ENCODE peak calls at places on chromosomes 4 and X, in six cellular contexts. Z, J, V, W, L and K are unnamed samples.

GRCh38 chr4:82899339-82899738 is 1.2 kb upstream of the THAP9 start:
- DNase-seq in Z (no peak), J (no peak), V (no peak), W (no peak), L (no peak), K (no peak)

GRCh38 chr4:40888916-40889315 is 139.2 kb downstream of the NSUN7 start:
- DNase-seq in Z (no peak), J (no peak), V (no peak), W (no peak), L (no peak), K (no peak)

GRCh38 chr4:15470149-15470520 is 453 bp downstream of the CC2D2A start:
- DNase-seq in Z (no peak), J (no peak), V (no peak), W (no peak), L (no peak), K (no peak)

GRCh38 chrX:123833387-123833786 is 26.5 kb upstream of the XIAP start:
- DNase-seq in Z (peak; percentile 31), J (peak; percentile 42), V (peak; percentile 40), W (peak; percentile 66), L (peak; percentile 60), K (no peak)

GRCh38 chrX:17078031-17078730 is 131.7 kb downstream of the REPS2 start:
- DNase-seq in Z (peak; percentile 68), J (peak; percentile 11), V (no peak), W (no peak), L (peak; percentile 59), K (no peak)

GRCh38 chrX:38805294-38806053 is 4.2 kb downstream of the MID1IP1 start:
- DNase-seq in Z (peak; percentile 85), J (peak; percentile 76), V (peak; percentile 62), W (peak; percentile 70), L (peak; percentile 78), K (peak; percentile 59)

GRCh38 chr4:30245140-30245539 is 475.0 kb upstream of the PCDH7 start:
- DNase-seq in Z (no peak), J (no peak), V (no peak), W (no peak), L (no peak), K (no peak)

GRCh38 chr4:156442961-156443360 is 489.3 kb upstream of the CTSO start:
- DNase-seq in Z (no peak), J (no peak), V (no peak), W (no peak), L (peak; percentile 8), K (no peak)

GRCh38 chr4:15233626-15234025 is 194.2 kb upstream of the C1QTNF7 start:
- DNase-seq in Z (no peak), J (no peak), V (no peak), W (no peak), L (no peak), K (no peak)

GRCh38 chrX:118528089-118528753 is 32.6 kb downstream of the DOCK11 start:
- DNase-seq in Z (no peak), J (no peak), V (no peak), W (peak; percentile 18), L (no peak), K (peak; percentile 53)

GRCh38 chr4:57191523-57192034 is 81.4 kb upstream of the IGFBP7 start:
- DNase-seq in Z (no peak), J (peak; percentile 25), V (no peak), W (peak; percentile 47), L (no peak), K (peak; percentile 23)

GRCh38 chrX:38985375-38985774 is 184.1 kb downstream of the MID1IP1 start:
- DNase-seq in Z (peak; percentile 18), J (no peak), V (peak; percentile 17), W (no peak), L (peak; percentile 15), K (no peak)

GRCh38 chr4:83629945-83630684 is 94.2 kb downstream of the GPAT3 start:
- DNase-seq in Z (peak; percentile 71), J (peak; percentile 33), V (no peak), W (peak; percentile 55), L (peak; percentile 44), K (peak; percentile 89)

GRCh38 chrX:40700640-40701342 is 34.6 kb downstream of the MED14 start:
- DNase-seq in Z (no peak), J (no peak), V (no peak), W (no peak), L (no peak), K (no peak)

GRCh38 chr4:22500128-22500611 is 15.7 kb downstream of the ADGRA3 start:
- DNase-seq in Z (no peak), J (peak; percentile 23), V (no peak), W (peak; percentile 29), L (no peak), K (peak; percentile 71)

GRCh38 chrX:144849141-144849540 is 398.2 kb upstream of the SPANXN1 start:
- DNase-seq in Z (peak; percentile 88), J (no peak), V (no peak), W (no peak), L (no peak), K (no peak)

GRCh38 chr4:16785800-16786527 is 112.5 kb downstream of the LDB2 start:
- DNase-seq in Z (no peak), J (no peak), V (no peak), W (no peak), L (peak; percentile 27), K (no peak)

GRCh38 chrX:54358424-54359211 is 772 bp upstream of the WNK3 start:
- DNase-seq in Z (peak; percentile 73), J (peak; percentile 74), V (no peak), W (peak; percentile 25), L (peak; percentile 8), K (peak; percentile 48)

GRCh38 chrX:45758319-45758718 is 557.6 kb upstream of the DIPK2B start:
- DNase-seq in Z (peak; percentile 98), J (peak; percentile 82), V (peak; percentile 80), W (no peak), L (peak; percentile 13), K (no peak)

GRCh38 chr4:87875187-87875586 is 42.4 kb downstream of the MEPE start:
- DNase-seq in Z (no peak), J (no peak), V (no peak), W (no peak), L (no peak), K (no peak)

GRCh38 chr4:174505892-174506291 is 16.4 kb downstream of the HPGD start:
- DNase-seq in Z (no peak), J (no peak), V (no peak), W (no peak), L (no peak), K (no peak)

GRCh38 chrX:129565046-129565649 is 25.1 kb downstream of the OCRL start:
- DNase-seq in Z (no peak), J (no peak), V (no peak), W (no peak), L (no peak), K (no peak)

GRCh38 chr4:176779421-176779820 is 13.3 kb downstream of the VEGFC start:
- DNase-seq in Z (no peak), J (no peak), V (peak; percentile 72), W (no peak), L (no peak), K (no peak)

GRCh38 chrX:70479197-70479969 is 34.7 kb downstream of the DLG3 start:
- DNase-seq in Z (peak; percentile 80), J (peak; percentile 52), V (peak; percentile 21), W (peak; percentile 28), L (peak; percentile 40), K (no peak)

GRCh38 chr4:113050361-113050760 is 908 bp downstream of the ANK2 start:
- DNase-seq in Z (no peak), J (no peak), V (no peak), W (no peak), L (no peak), K (no peak)

GRCh38 chr4:143728171-143728570 is 27.7 kb upstream of the FREM3 start:
- DNase-seq in Z (no peak), J (no peak), V (no peak), W (no peak), L (peak; percentile 56), K (no peak)

GRCh38 chrX:74925210-74926088 is at the start of gene NEXMIF:
- DNase-seq in Z (peak; percentile 32), J (no peak), V (no peak), W (no peak), L (peak; percentile 51), K (no peak)

GRCh38 chr4:74391890-74392478 is 27.0 kb downstream of the EREG start:
- DNase-seq in Z (peak; percentile 65), J (no peak), V (no peak), W (no peak), L (no peak), K (no peak)

GRCh38 chr4:65646136-65646535 is 24.2 kb downstream of the EPHA5 start:
- DNase-seq in Z (no peak), J (no peak), V (no peak), W (no peak), L (no peak), K (no peak)

GRCh38 chrX:1386338-1387127 is 5.4 kb downstream of the SLC25A6 start:
- DNase-seq in Z (no peak), J (no peak), V (no peak), W (no peak), L (peak; percentile 3), K (peak; percentile 10)

GRCh38 chr4:94253036-94253435 is 45.4 kb downstream of the SMARCAD1 start:
- DNase-seq in Z (peak; percentile 19), J (no peak), V (no peak), W (no peak), L (no peak), K (no peak)

GRCh38 chr4:186651181-186651603 is 72.5 kb downstream of the FAT1 start:
- DNase-seq in Z (peak; percentile 11), J (no peak), V (no peak), W (no peak), L (no peak), K (no peak)

GRCh38 chr4:54553001-54553400 is 104.8 kb upstream of the KIT start:
- DNase-seq in Z (no peak), J (no peak), V (no peak), W (no peak), L (peak; percentile 66), K (no peak)

GRCh38 chr4:129675036-129675435 is 579.1 kb downstream of the C4orf33 start:
- DNase-seq in Z (no peak), J (no peak), V (no peak), W (no peak), L (no peak), K (no peak)

GRCh38 chrX:68084765-68085164 is 348.5 kb downstream of the OPHN1 start:
- DNase-seq in Z (peak; percentile 34), J (no peak), V (no peak), W (no peak), L (peak; percentile 60), K (no peak)